ENCODE peak calls at places on chromosomes 13 and 19, in eight cellular contexts. C is NCI-H1930; M is amniotic epithelial cell; N is hepatic stellate cell; Y is A549; X is left ventricle myocardium inferior; G is AG04449; K is stimulated activated CD4-positive, alpha-beta T cell treated with anti-CD3 and anti-CD28 coated beads, Interleukin-1b, Interleukin-23, amount 100 ng/mL, for 1 hour. O is an unnamed sample.

GRCh38 chr13:22893777-22894176 is 287.0 kb upstream of the SGCG start:
- DNase-seq in K (no peak), M (no peak), X (no peak), G (no peak), N (no peak), C (no peak), Y (no peak), O (no peak)

GRCh38 chr13:30877335-30877734 is 28.7 kb upstream of the MEDAG start:
- DNase-seq in M (no peak), G (peak), Y (no peak), X (no peak), N (peak), C (no peak), K (no peak), O (no peak)

GRCh38 chr19:38250821-38251563 is 5.2 kb downstream of the PPP1R14A start:
- DNase-seq in X (peak), M (peak), K (no peak), Y (no peak), N (peak), G (no peak), C (no peak), O (no peak)

GRCh38 chr13:106530907-106531520 is 4.4 kb downstream of the EFNB2 start:
- DNase-seq in X (no peak), Y (no peak), C (no peak), K (no peak), M (peak), N (no peak), G (no peak), O (no peak)

GRCh38 chr19:38892841-38893240 is 6.6 kb downstream of the SIRT2 start:
- DNase-seq in G (no peak), M (no peak), X (no peak), K (no peak), Y (no peak), N (no peak), C (no peak), O (no peak)

GRCh38 chr19:37334179-37335071 is 36.5 kb upstream of the ZNF527 start:
- DNase-seq in G (peak), K (peak), Y (no peak), N (peak), X (peak), M (peak), C (peak), O (peak)

GRCh38 chr19:49567722-49568454 is 12.5 kb downstream of the NOSIP start:
- DNase-seq in X (no peak), Y (no peak), M (peak), G (no peak), K (no peak), N (no peak), C (no peak), O (no peak)

GRCh38 chr13:111531505-111531904 is 211.1 kb downstream of the TEX29 start:
- DNase-seq in G (no peak), M (no peak), X (no peak), N (no peak), Y (no peak), C (peak), K (no peak), O (peak)

GRCh38 chr19:43354305-43354627 is 780 bp downstream of the CD177 start:
- DNase-seq in G (no peak), Y (no peak), N (no peak), K (no peak), M (no peak), X (no peak), C (no peak), O (no peak)

GRCh38 chr19:44637390-44637764 is 6.3 kb upstream of the PVR start:
- DNase-seq in G (no peak), C (no peak), N (no peak), Y (no peak), X (no peak), K (no peak), M (no peak), O (no peak)

GRCh38 chr19:34217952-34218817 is 36.2 kb upstream of the GARRE1 start:
- DNase-seq in G (peak), Y (no peak), C (no peak), N (peak), K (peak), M (peak), X (no peak), O (peak)

GRCh38 chr13:79225487-79226232 is 180.4 kb downstream of the RBM26 start:
- DNase-seq in C (no peak), X (no peak), N (no peak), K (no peak), G (no peak), M (no peak), Y (no peak), O (no peak)

GRCh38 chr13:102091231-102091630 is 310.6 kb downstream of the FGF14 start:
- DNase-seq in Y (no peak), K (no peak), N (no peak), C (no peak), X (no peak), G (no peak), M (peak), O (no peak)

GRCh38 chr19:46493236-46494114 is 2.2 kb downstream of the PNMA8B start:
- DNase-seq in K (no peak), N (no peak), X (peak), M (no peak), Y (no peak), C (no peak), G (no peak), O (no peak)

GRCh38 chr19:35741216-35741541 is 1.1 kb downstream of the IGFLR1 start:
- DNase-seq in K (no peak), X (no peak), C (no peak), N (no peak), M (no peak), Y (no peak), G (no peak), O (no peak)

GRCh38 chr13:29187584-29187983 is 367.4 kb downstream of the MTUS2 start:
- DNase-seq in C (no peak), M (no peak), K (no peak), Y (no peak), N (no peak), X (no peak), G (no peak), O (no peak)

GRCh38 chr19:38834104-38834490 is 2.5 kb upstream of the ECH1 start:
- DNase-seq in N (no peak), X (no peak), Y (no peak), C (no peak), K (no peak), M (no peak), G (no peak), O (no peak)